ENCODE peak calls at places on chromosomes 12 and 14, in ten cellular contexts. One of them, this sample, is unnamed.
A peak's percentile ranks its signal among the peaks of the same experiment; 100 is the strongest.

GRCh38 chr14:77098470-77099353 is 654 bp downstream of the CIPC start:
- DNase-seq in nephron progenitor cell: no peak
- DNase-seq in caudate nucleus: peak; percentile 75
- DNase-seq in fibroblast of mammary gland: no peak
- DNase-seq in M059J: peak; percentile 18
- DNase-seq in stimulated activated CD8-positive, alpha-beta memory T cell treated with anti-CD3 and anti-CD28 coated beads, Interleukin-2, amount 100 ng/mL, for 1 hour: no peak
- DNase-seq in EL: peak; percentile 12
- DNase-seq in activated CD8-positive, alpha-beta memory T cell treated with anti-CD3 and anti-CD28 coated beads for 24 hours: no peak
- DNase-seq in RPMI8226: peak; percentile 15
- DNase-seq in CD8-positive, alpha-beta T cell: no peak
- DNase-seq in this sample: no peak

GRCh38 chr12:96994900-96995299 is 87.8 kb downstream of the NEDD1 start:
- DNase-seq in nephron progenitor cell: no peak
- DNase-seq in caudate nucleus: no peak
- DNase-seq in fibroblast of mammary gland: no peak
- DNase-seq in M059J: no peak
- DNase-seq in stimulated activated CD8-positive, alpha-beta memory T cell treated with anti-CD3 and anti-CD28 coated beads, Interleukin-2, amount 100 ng/mL, for 1 hour: no peak
- DNase-seq in EL: no peak
- DNase-seq in activated CD8-positive, alpha-beta memory T cell treated with anti-CD3 and anti-CD28 coated beads for 24 hours: no peak
- DNase-seq in RPMI8226: no peak
- DNase-seq in CD8-positive, alpha-beta T cell: no peak
- DNase-seq in this sample: no peak

GRCh38 chr12:45231515-45232145 is 15.7 kb downstream of the ANO6 start:
- DNase-seq in nephron progenitor cell: no peak
- DNase-seq in caudate nucleus: no peak
- DNase-seq in fibroblast of mammary gland: peak; percentile 89
- DNase-seq in M059J: peak; percentile 81
- DNase-seq in stimulated activated CD8-positive, alpha-beta memory T cell treated with anti-CD3 and anti-CD28 coated beads, Interleukin-2, amount 100 ng/mL, for 1 hour: no peak
- DNase-seq in EL: peak; percentile 82
- DNase-seq in activated CD8-positive, alpha-beta memory T cell treated with anti-CD3 and anti-CD28 coated beads for 24 hours: no peak
- DNase-seq in RPMI8226: no peak
- DNase-seq in CD8-positive, alpha-beta T cell: no peak
- DNase-seq in this sample: peak; percentile 57

GRCh38 chr12:22625671-22626251 is 790 bp downstream of the ETNK1 start:
- DNase-seq in nephron progenitor cell: peak; percentile 47
- DNase-seq in caudate nucleus: peak; percentile 17
- DNase-seq in fibroblast of mammary gland: peak; percentile 49
- DNase-seq in M059J: peak; percentile 57
- DNase-seq in stimulated activated CD8-positive, alpha-beta memory T cell treated with anti-CD3 and anti-CD28 coated beads, Interleukin-2, amount 100 ng/mL, for 1 hour: no peak
- DNase-seq in EL: peak; percentile 50
- DNase-seq in activated CD8-positive, alpha-beta memory T cell treated with anti-CD3 and anti-CD28 coated beads for 24 hours: no peak
- DNase-seq in RPMI8226: peak; percentile 53
- DNase-seq in CD8-positive, alpha-beta T cell: peak; percentile 9
- DNase-seq in this sample: no peak

GRCh38 chr12:48194780-48195179 is 8.3 kb downstream of the OR10AD1 start:
- DNase-seq in nephron progenitor cell: no peak
- DNase-seq in caudate nucleus: no peak
- DNase-seq in fibroblast of mammary gland: peak; percentile 45
- DNase-seq in M059J: no peak
- DNase-seq in stimulated activated CD8-positive, alpha-beta memory T cell treated with anti-CD3 and anti-CD28 coated beads, Interleukin-2, amount 100 ng/mL, for 1 hour: no peak
- DNase-seq in EL: peak; percentile 26
- DNase-seq in activated CD8-positive, alpha-beta memory T cell treated with anti-CD3 and anti-CD28 coated beads for 24 hours: no peak
- DNase-seq in RPMI8226: no peak
- DNase-seq in CD8-positive, alpha-beta T cell: no peak
- DNase-seq in this sample: no peak

GRCh38 chr14:100536141-100536540 is 51.1 kb downstream of the BEGAIN start:
- DNase-seq in nephron progenitor cell: peak; percentile 3
- DNase-seq in caudate nucleus: no peak
- DNase-seq in fibroblast of mammary gland: no peak
- DNase-seq in M059J: no peak
- DNase-seq in stimulated activated CD8-positive, alpha-beta memory T cell treated with anti-CD3 and anti-CD28 coated beads, Interleukin-2, amount 100 ng/mL, for 1 hour: no peak
- DNase-seq in EL: no peak
- DNase-seq in activated CD8-positive, alpha-beta memory T cell treated with anti-CD3 and anti-CD28 coated beads for 24 hours: no peak
- DNase-seq in RPMI8226: no peak
- DNase-seq in CD8-positive, alpha-beta T cell: no peak
- DNase-seq in this sample: no peak

GRCh38 chr12:78118036-78118435 is 287.3 kb downstream of the NAV3 start:
- DNase-seq in nephron progenitor cell: no peak
- DNase-seq in caudate nucleus: no peak
- DNase-seq in fibroblast of mammary gland: no peak
- DNase-seq in M059J: no peak
- DNase-seq in stimulated activated CD8-positive, alpha-beta memory T cell treated with anti-CD3 and anti-CD28 coated beads, Interleukin-2, amount 100 ng/mL, for 1 hour: no peak
- DNase-seq in EL: peak; percentile 3
- DNase-seq in activated CD8-positive, alpha-beta memory T cell treated with anti-CD3 and anti-CD28 coated beads for 24 hours: no peak
- DNase-seq in RPMI8226: no peak
- DNase-seq in CD8-positive, alpha-beta T cell: no peak
- DNase-seq in this sample: no peak

GRCh38 chr14:101721951-101722661 is 39.4 kb upstream of the PPP2R5C start:
- DNase-seq in nephron progenitor cell: no peak
- DNase-seq in caudate nucleus: no peak
- DNase-seq in fibroblast of mammary gland: peak; percentile 54
- DNase-seq in M059J: peak; percentile 89
- DNase-seq in stimulated activated CD8-positive, alpha-beta memory T cell treated with anti-CD3 and anti-CD28 coated beads, Interleukin-2, amount 100 ng/mL, for 1 hour: peak; percentile 50
- DNase-seq in EL: peak; percentile 92
- DNase-seq in activated CD8-positive, alpha-beta memory T cell treated with anti-CD3 and anti-CD28 coated beads for 24 hours: peak; percentile 82
- DNase-seq in RPMI8226: no peak
- DNase-seq in CD8-positive, alpha-beta T cell: peak; percentile 68
- DNase-seq in this sample: peak; percentile 5

GRCh38 chr12:50505945-50506344 is 1.2 kb downstream of the DIP2B start:
- DNase-seq in nephron progenitor cell: no peak
- DNase-seq in caudate nucleus: peak; percentile 72
- DNase-seq in fibroblast of mammary gland: peak; percentile 15
- DNase-seq in M059J: no peak
- DNase-seq in stimulated activated CD8-positive, alpha-beta memory T cell treated with anti-CD3 and anti-CD28 coated beads, Interleukin-2, amount 100 ng/mL, for 1 hour: no peak
- DNase-seq in EL: peak; percentile 15
- DNase-seq in activated CD8-positive, alpha-beta memory T cell treated with anti-CD3 and anti-CD28 coated beads for 24 hours: no peak
- DNase-seq in RPMI8226: peak; percentile 22
- DNase-seq in CD8-positive, alpha-beta T cell: no peak
- DNase-seq in this sample: no peak

GRCh38 chr12:47023311-47023710 is 56.1 kb upstream of the PCED1B start:
- DNase-seq in nephron progenitor cell: no peak
- DNase-seq in caudate nucleus: no peak
- DNase-seq in fibroblast of mammary gland: no peak
- DNase-seq in M059J: peak; percentile 37
- DNase-seq in stimulated activated CD8-positive, alpha-beta memory T cell treated with anti-CD3 and anti-CD28 coated beads, Interleukin-2, amount 100 ng/mL, for 1 hour: no peak
- DNase-seq in EL: no peak
- DNase-seq in activated CD8-positive, alpha-beta memory T cell treated with anti-CD3 and anti-CD28 coated beads for 24 hours: no peak
- DNase-seq in RPMI8226: no peak
- DNase-seq in CD8-positive, alpha-beta T cell: no peak
- DNase-seq in this sample: no peak

GRCh38 chr14:64782196-64782595 is 78.0 kb downstream of the PLEKHG3 start:
- DNase-seq in nephron progenitor cell: no peak
- DNase-seq in caudate nucleus: no peak
- DNase-seq in fibroblast of mammary gland: no peak
- DNase-seq in M059J: no peak
- DNase-seq in stimulated activated CD8-positive, alpha-beta memory T cell treated with anti-CD3 and anti-CD28 coated beads, Interleukin-2, amount 100 ng/mL, for 1 hour: no peak
- DNase-seq in EL: no peak
- DNase-seq in activated CD8-positive, alpha-beta memory T cell treated with anti-CD3 and anti-CD28 coated beads for 24 hours: no peak
- DNase-seq in RPMI8226: no peak
- DNase-seq in CD8-positive, alpha-beta T cell: no peak
- DNase-seq in this sample: no peak

This sample was measured in astrocyte of the cerebellum.